ENCODE peak calls at places on chromosome 17, in four cellular contexts. E is prostate gland, F is right lobe of liver, M is heart left ventricle. I is an unnamed sample.

GRCh38 chr17:80720624-80721577 is 176.3 kb downstream of the RPTOR start:
- DNase-seq in M (no peak), E (no peak), F (no peak), I (no peak)

GRCh38 chr17:57044976-57045867 is 39.8 kb upstream of the AKAP1 start:
- DNase-seq in E (no peak), F (no peak), M (peak; percentile 23), I (no peak)

GRCh38 chr17:77472837-77473214 is 332.1 kb downstream of the SEC14L1 start:
- DNase-seq in E (no peak), F (no peak), M (no peak), I (no peak)

GRCh38 chr17:29079887-29080286 is 36.9 kb downstream of the PIPOX start:
- DNase-seq in E (no peak), M (no peak), F (no peak), I (no peak)

GRCh38 chr17:35448214-35448898 is at the start of gene SLFN13:
- DNase-seq in F (peak; percentile 78), E (peak; percentile 73), M (peak; percentile 87), I (peak; percentile 9)

GRCh38 chr17:45971698-45972141 is 27.3 kb upstream of the STH start:
- DNase-seq in E (no peak), F (no peak), M (no peak), I (no peak)

GRCh38 chr17:30336369-30337171 is 2.7 kb upstream of the TMIGD1 start:
- DNase-seq in E (no peak), M (no peak), F (no peak), I (no peak)

GRCh38 chr17:77433385-77434135 is 292.8 kb downstream of the SEC14L1 start:
- DNase-seq in E (no peak), M (peak; percentile 80), F (no peak), I (no peak)

GRCh38 chr17:49987681-49988441 is 7.2 kb downstream of the DLX3 start:
- DNase-seq in F (no peak), M (no peak), E (peak; percentile 77), I (no peak)

GRCh38 chr17:31433091-31433790 is 41.8 kb downstream of the RAB11FIP4 start:
- DNase-seq in M (no peak), E (no peak), F (no peak), I (no peak)

GRCh38 chr17:49193513-49194296 is 16.7 kb downstream of the GNGT2 start:
- DNase-seq in F (no peak), E (peak; percentile 43), M (peak; percentile 68), I (no peak)

GRCh38 chr17:15261818-15262290 is 3.3 kb downstream of the PMP22 start:
- DNase-seq in E (no peak), M (no peak), F (no peak), I (peak; percentile 16)

GRCh38 chr17:59154721-59155438 is at the start of gene SKA2:
- DNase-seq in F (peak; percentile 96), M (peak; percentile 98), E (peak; percentile 97), I (no peak)

GRCh38 chr17:19648475-19649406 is at the start of gene ALDH3A2:
- DNase-seq in E (peak; percentile 98), M (peak; percentile 99), F (peak; percentile 99), I (peak; percentile 96)

GRCh38 chr17:69779378-69780214 is 295.4 kb upstream of the KCNJ16 start:
- DNase-seq in M (no peak), F (no peak), E (no peak), I (no peak)

GRCh38 chr17:57551321-57552079 is 193.6 kb downstream of the CCDC182 start:
- DNase-seq in F (no peak), E (no peak), M (no peak), I (no peak)

GRCh38 chr17:40341808-40342574 is 22.5 kb downstream of the GJD3 start:
- DNase-seq in M (peak; percentile 90), F (peak; percentile 93), E (peak; percentile 77), I (peak; percentile 73)

GRCh38 chr17:83119987-83120864 is 40.8 kb downstream of the METRNL start:
- DNase-seq in F (peak; percentile 62), E (no peak), M (no peak), I (no peak)

GRCh38 chr17:3602499-3602898 is 6.7 kb downstream of the TRPV1 start:
- DNase-seq in E (no peak), F (no peak), M (no peak), I (no peak)

GRCh38 chr17:13885550-13885949 is 183.8 kb upstream of the COX10 start:
- DNase-seq in M (no peak), F (no peak), E (no peak), I (no peak)

GRCh38 chr17:64147110-64148016 is 17.4 kb upstream of the ERN1 start:
- DNase-seq in M (no peak), F (no peak), E (no peak), I (no peak)

GRCh38 chr17:7019839-7020519 is 2.9 kb upstream of the BCL6B start:
- DNase-seq in F (no peak), E (no peak), M (peak; percentile 71), I (peak; percentile 58)

GRCh38 chr17:39740357-39741111 is 2.8 kb downstream of the GRB7 start:
- DNase-seq in M (no peak), F (peak; percentile 52), E (peak; percentile 62), I (no peak)

GRCh38 chr17:75344664-75345063 is 55.4 kb upstream of the SLC25A19 start:
- DNase-seq in M (no peak), F (no peak), E (no peak), I (no peak)

GRCh38 chr17:56678249-56679144 is 85.0 kb downstream of the NOG start:
- DNase-seq in M (no peak), F (no peak), E (no peak), I (no peak)

GRCh38 chr17:31877341-31877740 is 18.3 kb upstream of the COPRS start:
- DNase-seq in F (no peak), M (no peak), E (no peak), I (no peak)

GRCh38 chr17:33209671-33210070 is 83.4 kb downstream of the ASIC2 start:
- DNase-seq in E (no peak), M (no peak), F (no peak), I (no peak)

GRCh38 chr17:44979426-44980273 is 11.5 kb upstream of the C1QL1 start:
- DNase-seq in E (no peak), F (no peak), M (peak; percentile 62), I (no peak)

GRCh38 chr17:83174859-83175550 is 95.6 kb downstream of the METRNL start:
- DNase-seq in F (peak; percentile 40), E (no peak), M (no peak), I (no peak)

GRCh38 chr17:57697197-57697596 is 47.9 kb downstream of the CCDC182 start:
- DNase-seq in M (no peak), F (no peak), E (no peak), I (no peak)

GRCh38 chr17:55086635-55087058 is 118.1 kb downstream of the STXBP4 start:
- DNase-seq in M (no peak), F (no peak), E (no peak), I (no peak)

GRCh38 chr17:75778861-75779249 is 5.8 kb upstream of the UNK start:
- DNase-seq in F (peak; percentile 83), M (no peak), E (no peak), I (peak; percentile 44)

GRCh38 chr17:35368086-35368824 is 5.2 kb downstream of the SLFN11 start:
- DNase-seq in E (no peak), F (no peak), M (peak; percentile 22), I (no peak)

GRCh38 chr17:52027620-52028019 is 130.9 kb downstream of the CA10 start:
- DNase-seq in E (no peak), F (no peak), M (no peak), I (no peak)

GRCh38 chr17:76145231-76146052 is 4.4 kb upstream of the FOXJ1 start:
- DNase-seq in M (no peak), F (no peak), E (no peak), I (no peak)

GRCh38 chr17:38761612-38762011 is 9.1 kb downstream of the PSMB3 start:
- DNase-seq in M (no peak), E (no peak), F (no peak), I (no peak)

GRCh38 chr17:62965149-62965648 is 836 bp upstream of the TANC2 start:
- DNase-seq in E (no peak), M (no peak), F (no peak), I (no peak)

GRCh38 chr17:79438045-79438444 is 172.8 kb downstream of the RBFOX3 start:
- DNase-seq in F (no peak), M (no peak), E (no peak), I (no peak)
- H3K4me3 ChIP-seq in F (no peak overlapping the region), M (no peak overlapping the region), E (no peak overlapping the region), I (no peak overlapping the region)

GRCh38 chr17:73824321-73824720 is 180.1 kb upstream of the SDK2 start:
- DNase-seq in M (no peak), E (no peak), F (no peak), I (no peak)
- H3K4me1 ChIP-seq in M (no peaks in the 10 kb centered on the region), E (peaks cover 4% of the 10 kb centered on the region), F (no peaks in the 10 kb centered on the region), I (no peaks in the 10 kb centered on the region)

GRCh38 chr17:82085931-82086764 is 11.9 kb downstream of the FASN start:
- DNase-seq in F (peak; percentile 50), M (peak; percentile 17), E (no peak), I (no peak)
- TF ChIP-seq POLR2A in F (no peak), M (no peak), E (no peak), I (no peak)

GRCh38 chr17:43831633-43832032 is 1.3 kb downstream of the MPP3 start:
- DNase-seq in F (no peak), E (no peak), M (peak; percentile 93), I (no peak)

GRCh38 chr17:43832168-43832975 is 574 bp downstream of the MPP3 start:
- DNase-seq in E (peak; percentile 10), M (peak; percentile 73), F (peak; percentile 62), I (no peak)

GRCh38 chr17:43827596-43827995 is 5.3 kb downstream of the MPP3 start:
- DNase-seq in M (no peak), F (peak; percentile 32), E (no peak), I (no peak)

GRCh38 chr17:43830510-43831145 is 2.3 kb downstream of the MPP3 start:
- DNase-seq in F (no peak), M (no peak), E (no peak), I (no peak)

GRCh38 chr17:43829738-43830137 is 3.2 kb downstream of the MPP3 start:
- DNase-seq in M (no peak), F (no peak), E (no peak), I (no peak)
- H3K4me3 ChIP-seq in M (peak overlapping the region; percentile 14), F (no peak overlapping the region), E (no peak overlapping the region), I (no peak overlapping the region)

GRCh38 chr17:41772218-41772585 is 14.3 kb downstream of the JUP start:
- DNase-seq in E (peak; percentile 88), M (no peak), F (no peak), I (no peak)
- H3K4me1 ChIP-seq in E (peaks cover 48% of the 10 kb centered on the region), M (peaks cover 52% of the 10 kb centered on the region), F (peaks cover 7% of the 10 kb centered on the region), I (peaks cover 49% of the 10 kb centered on the region)

GRCh38 chr17:37406635-37407455 is at the start of the genes ACACA and TADA2A:
- DNase-seq in F (peak; percentile 93), M (peak; percentile 86), E (peak; percentile 69), I (peak; percentile 73)
- TF ChIP-seq POLR2A in F (peak; percentile 78), M (peak; percentile 61), E (peak; percentile 58), I (peak; percentile 69)

GRCh38 chr17:78838574-78839005 is 2.0 kb downstream of the USP36 start:
- DNase-seq in F (peak; percentile 86), M (no peak), E (peak; percentile 43), I (no peak)

GRCh38 chr17:78839173-78839761 is 1.3 kb downstream of the USP36 start:
- DNase-seq in E (no peak), F (no peak), M (no peak), I (no peak)

GRCh38 chr17:78839762-78840529 is 668 bp downstream of the USP36 start:
- DNase-seq in F (peak; percentile 69), M (peak; percentile 42), E (no peak), I (no peak)

GRCh38 chr17:78840780-78841611 is at the start of gene USP36:
- DNase-seq in M (peak; percentile 100), F (peak; percentile 100), E (peak; percentile 99), I (peak; percentile 99)

GRCh38 chr17:78840530-78840779 is 159 bp downstream of the USP36 start:
- DNase-seq in M (no peak), F (no peak), E (no peak), I (no peak)
- H3K4me3 ChIP-seq in M (peak overlapping the region; percentile 82), F (peak overlapping the region; percentile 95), E (peak overlapping the region; percentile 87), I (peak overlapping the region; percentile 86)